ENCODE peak calls at places on chromosomes 4 and X, in seven cellular contexts. One of them, this sample, is unnamed.
A peak's percentile ranks its signal among the peaks of the same experiment; 100 is the strongest.

GRCh38 chrX:39398973-39399268 is 597.7 kb downstream of the MID1IP1 start:
- DNase-seq in HCT116: no peak
- DNase-seq in NT2/D1: no peak
- DNase-seq in SK-N-SH: no peak
- DNase-seq in H1: no peak
- DNase-seq in K562: no peak
- DNase-seq in HepG2: no peak
- DNase-seq in this sample: no peak

GRCh38 chr4:5033266-5033945 is 14.1 kb upstream of the CYTL1 start:
- DNase-seq in HCT116: no peak
- DNase-seq in NT2/D1: no peak
- DNase-seq in SK-N-SH: no peak
- DNase-seq in H1: no peak
- DNase-seq in K562: no peak
- DNase-seq in HepG2: no peak
- DNase-seq in this sample: no peak

GRCh38 chr4:48250343-48250742 is 19.3 kb downstream of the TEC start:
- DNase-seq in HCT116: no peak
- DNase-seq in NT2/D1: no peak
- DNase-seq in SK-N-SH: no peak
- DNase-seq in H1: no peak
- DNase-seq in K562: no peak
- DNase-seq in HepG2: no peak
- DNase-seq in this sample: no peak

GRCh38 chrX:74510401-74510800 is 89.1 kb downstream of the SLC16A2 start:
- DNase-seq in HCT116: no peak
- DNase-seq in NT2/D1: no peak
- DNase-seq in SK-N-SH: no peak
- DNase-seq in H1: no peak
- DNase-seq in K562: no peak
- DNase-seq in HepG2: no peak
- DNase-seq in this sample: peak; percentile 19

GRCh38 chr4:6906046-6906445 is 3.6 kb upstream of the TBC1D14 start:
- DNase-seq in HCT116: no peak
- DNase-seq in NT2/D1: no peak
- DNase-seq in SK-N-SH: no peak
- DNase-seq in H1: no peak
- DNase-seq in K562: no peak
- DNase-seq in HepG2: no peak
- DNase-seq in this sample: no peak

GRCh38 chr4:113122066-113122465 is 72.6 kb downstream of the ANK2 start:
- DNase-seq in HCT116: no peak
- DNase-seq in NT2/D1: no peak
- DNase-seq in SK-N-SH: no peak
- DNase-seq in H1: no peak
- DNase-seq in K562: no peak
- DNase-seq in HepG2: no peak
- DNase-seq in this sample: no peak

GRCh38 chr4:31104033-31104432 is 383.9 kb downstream of the PCDH7 start:
- DNase-seq in HCT116: no peak
- DNase-seq in NT2/D1: no peak
- DNase-seq in SK-N-SH: no peak
- DNase-seq in H1: no peak
- DNase-seq in K562: no peak
- DNase-seq in HepG2: no peak
- DNase-seq in this sample: no peak

GRCh38 chr4:30769093-30769492 is 48.9 kb downstream of the PCDH7 start:
- DNase-seq in HCT116: no peak
- DNase-seq in NT2/D1: no peak
- DNase-seq in SK-N-SH: no peak
- DNase-seq in H1: no peak
- DNase-seq in K562: no peak
- DNase-seq in HepG2: no peak
- DNase-seq in this sample: no peak

GRCh38 chr4:150265806-150266205 is 187.6 kb downstream of the DCLK2 start:
- DNase-seq in HCT116: no peak
- DNase-seq in NT2/D1: no peak
- DNase-seq in SK-N-SH: no peak
- DNase-seq in H1: no peak
- DNase-seq in K562: no peak
- DNase-seq in HepG2: no peak
- DNase-seq in this sample: no peak

GRCh38 chr4:3442959-3443749 is 1.4 kb downstream of the HGFAC start:
- DNase-seq in HCT116: no peak
- DNase-seq in NT2/D1: peak; percentile 25
- DNase-seq in SK-N-SH: peak; percentile 94
- DNase-seq in H1: peak; percentile 93
- DNase-seq in K562: peak; percentile 85
- DNase-seq in HepG2: peak; percentile 39
- DNase-seq in this sample: no peak

GRCh38 chr4:56655627-56656345 is 25.3 kb downstream of the HOPX start:
- DNase-seq in HCT116: no peak
- DNase-seq in NT2/D1: no peak
- DNase-seq in SK-N-SH: peak; percentile 84
- DNase-seq in H1: peak; percentile 62
- DNase-seq in K562: no peak
- DNase-seq in HepG2: no peak
- DNase-seq in this sample: no peak

GRCh38 chrX:24982306-24982965 is 33.3 kb downstream of the ARX start:
- DNase-seq in HCT116: no peak
- DNase-seq in NT2/D1: no peak
- DNase-seq in SK-N-SH: no peak
- DNase-seq in H1: no peak
- DNase-seq in K562: no peak
- DNase-seq in HepG2: no peak
- DNase-seq in this sample: no peak

GRCh38 chr4:114052227-114052626 is 72.8 kb upstream of the ARSJ start:
- DNase-seq in HCT116: no peak
- DNase-seq in NT2/D1: no peak
- DNase-seq in SK-N-SH: no peak
- DNase-seq in H1: no peak
- DNase-seq in K562: no peak
- DNase-seq in HepG2: no peak
- DNase-seq in this sample: no peak

GRCh38 chr4:12124138-12124537 is 695.4 kb upstream of the HS3ST1 start:
- DNase-seq in HCT116: no peak
- DNase-seq in NT2/D1: no peak
- DNase-seq in SK-N-SH: no peak
- DNase-seq in H1: no peak
- DNase-seq in K562: no peak
- DNase-seq in HepG2: no peak
- DNase-seq in this sample: no peak

GRCh38 chrX:21655901-21656586 is 2.1 kb downstream of the KLHL34 start:
- DNase-seq in HCT116: no peak
- DNase-seq in NT2/D1: no peak
- DNase-seq in SK-N-SH: peak; percentile 15
- DNase-seq in H1: no peak
- DNase-seq in K562: no peak
- DNase-seq in HepG2: no peak
- DNase-seq in this sample: no peak

GRCh38 chr4:144350706-144351105 is 210.2 kb upstream of the GYPA start:
- DNase-seq in HCT116: no peak
- DNase-seq in NT2/D1: no peak
- DNase-seq in SK-N-SH: no peak
- DNase-seq in H1: no peak
- DNase-seq in K562: no peak
- DNase-seq in HepG2: no peak
- DNase-seq in this sample: no peak

GRCh38 chr4:2714918-2715317 is 41.2 kb downstream of the TNIP2 start:
- DNase-seq in HCT116: no peak
- DNase-seq in NT2/D1: no peak
- DNase-seq in SK-N-SH: no peak
- DNase-seq in H1: no peak
- DNase-seq in K562: no peak
- DNase-seq in HepG2: no peak
- DNase-seq in this sample: no peak

GRCh38 chrX:21479695-21480280 is 105.6 kb downstream of the CNKSR2 start:
- DNase-seq in HCT116: no peak
- DNase-seq in NT2/D1: peak; percentile 42
- DNase-seq in SK-N-SH: peak; percentile 33
- DNase-seq in H1: no peak
- DNase-seq in K562: no peak
- DNase-seq in HepG2: peak; percentile 48
- DNase-seq in this sample: no peak

GRCh38 chrX:137695405-137695804 is 129.5 kb downstream of the ZIC3 start:
- DNase-seq in HCT116: no peak
- DNase-seq in NT2/D1: peak; percentile 20
- DNase-seq in SK-N-SH: no peak
- DNase-seq in H1: no peak
- DNase-seq in K562: no peak
- DNase-seq in HepG2: no peak
- DNase-seq in this sample: no peak

GRCh38 chr4:8699479-8700145 is 107.0 kb downstream of the CPZ start:
- DNase-seq in HCT116: no peak
- DNase-seq in NT2/D1: no peak
- DNase-seq in SK-N-SH: peak; percentile 28
- DNase-seq in H1: peak; percentile 42
- DNase-seq in K562: no peak
- DNase-seq in HepG2: no peak
- DNase-seq in this sample: no peak
- TF ChIP-seq YY1 in HCT116: no peak
- TF ChIP-seq YY1 in NT2/D1: no peak
- TF ChIP-seq YY1 in SK-N-SH: no peak
- TF ChIP-seq YY1 in H1: no peak
- TF ChIP-seq YY1 in K562: no peak
- TF ChIP-seq YY1 in HepG2: no peak
- TF ChIP-seq YY1 in this sample: no peak

DNA sequence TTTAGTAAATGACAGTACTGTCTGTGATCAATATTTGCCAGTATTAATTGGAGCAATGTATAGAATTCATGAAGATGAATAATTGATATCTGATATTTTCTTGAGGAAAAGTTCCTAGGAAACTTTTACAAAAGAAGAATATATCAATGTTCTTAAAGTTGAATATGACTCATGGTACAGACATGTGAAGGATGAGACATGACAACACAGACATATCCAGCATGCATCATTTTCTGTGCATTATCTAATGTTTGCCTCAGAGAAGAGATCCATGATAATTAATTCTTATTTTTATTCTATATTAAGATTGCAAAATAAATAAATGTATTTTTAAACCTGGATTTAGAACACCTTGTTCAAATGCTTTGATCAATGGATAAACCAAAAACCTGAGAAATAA is 452.9 kb upstream of the EPHA5 start:
- DNase-seq in HCT116: no peak
- DNase-seq in NT2/D1: no peak
- DNase-seq in SK-N-SH: no peak
- DNase-seq in H1: no peak
- DNase-seq in K562: no peak
- DNase-seq in HepG2: no peak
- DNase-seq in this sample: no peak
- H3K9me3 ChIP-seq in HCT116: peaks cover 20% of the 10 kb centered on the region
- H3K9me3 ChIP-seq in NT2/D1: no peaks in the 10 kb centered on the region
- H3K9me3 ChIP-seq in SK-N-SH: no peaks in the 10 kb centered on the region
- H3K9me3 ChIP-seq in H1: no peaks in the 10 kb centered on the region
- H3K9me3 ChIP-seq in K562: no peaks in the 10 kb centered on the region
- H3K9me3 ChIP-seq in HepG2: no peaks in the 10 kb centered on the region
- H3K9me3 ChIP-seq in this sample: no peaks in the 10 kb centered on the region

GRCh38 chr4:93183589-93183988 is 645.0 kb upstream of the ATOH1 start:
- DNase-seq in HCT116: no peak
- DNase-seq in NT2/D1: no peak
- DNase-seq in SK-N-SH: no peak
- DNase-seq in H1: no peak
- DNase-seq in K562: no peak
- DNase-seq in HepG2: no peak
- DNase-seq in this sample: no peak
- TF ChIP-seq YY1 in HCT116: no peak
- TF ChIP-seq YY1 in NT2/D1: no peak
- TF ChIP-seq YY1 in SK-N-SH: no peak
- TF ChIP-seq YY1 in H1: no peak
- TF ChIP-seq YY1 in K562: no peak
- TF ChIP-seq YY1 in HepG2: no peak
- TF ChIP-seq YY1 in this sample: no peak

GRCh38 chrX:18927558-18927957 is 56.4 kb downstream of the PHKA2 start:
- DNase-seq in HCT116: no peak
- DNase-seq in NT2/D1: no peak
- DNase-seq in SK-N-SH: no peak
- DNase-seq in H1: no peak
- DNase-seq in K562: no peak
- DNase-seq in HepG2: no peak
- DNase-seq in this sample: no peak
- H3K9me3 ChIP-seq in HCT116: no peaks in the 10 kb centered on the region
- H3K9me3 ChIP-seq in NT2/D1: no peaks in the 10 kb centered on the region
- H3K9me3 ChIP-seq in SK-N-SH: no peaks in the 10 kb centered on the region
- H3K9me3 ChIP-seq in H1: no peaks in the 10 kb centered on the region
- H3K9me3 ChIP-seq in K562: no peaks in the 10 kb centered on the region
- H3K9me3 ChIP-seq in HepG2: no peaks in the 10 kb centered on the region
- H3K9me3 ChIP-seq in this sample: no peaks in the 10 kb centered on the region

GRCh38 chr4:91325495-91325894 is 978.3 kb upstream of the GRID2 start:
- DNase-seq in HCT116: peak; percentile 1
- DNase-seq in NT2/D1: no peak
- DNase-seq in SK-N-SH: peak; percentile 1
- DNase-seq in H1: no peak
- DNase-seq in K562: no peak
- DNase-seq in HepG2: no peak
- DNase-seq in this sample: no peak
- TF ChIP-seq YY1 in HCT116: no peak
- TF ChIP-seq YY1 in NT2/D1: no peak
- TF ChIP-seq YY1 in SK-N-SH: no peak
- TF ChIP-seq YY1 in H1: no peak
- TF ChIP-seq YY1 in K562: no peak
- TF ChIP-seq YY1 in HepG2: no peak
- TF ChIP-seq YY1 in this sample: no peak

DNA sequence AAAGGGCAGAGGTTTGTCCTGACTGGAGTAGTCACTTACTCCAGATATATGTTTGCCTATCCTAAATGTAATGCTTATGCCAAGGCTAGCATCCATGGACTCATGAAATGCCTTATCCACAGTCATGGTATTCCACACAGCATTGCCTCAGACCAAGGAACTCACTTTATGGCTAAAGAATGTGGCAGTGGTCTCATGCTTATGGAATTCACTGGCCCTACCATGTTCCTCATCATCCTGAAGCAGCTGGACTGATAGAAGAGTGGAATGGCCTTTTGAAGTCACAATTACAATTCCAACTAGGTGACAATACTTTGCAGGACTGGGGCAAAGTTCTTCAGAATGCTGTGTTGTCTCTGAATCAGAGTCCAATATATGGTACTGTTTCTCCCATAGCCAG is 1014.8 kb downstream of the RAPGEF2 start:
- DNase-seq in HCT116: no peak
- DNase-seq in NT2/D1: no peak
- DNase-seq in SK-N-SH: no peak
- DNase-seq in H1: no peak
- DNase-seq in K562: no peak
- DNase-seq in HepG2: no peak
- DNase-seq in this sample: no peak
- H3K9me3 ChIP-seq in HCT116: no peaks in the 10 kb centered on the region
- H3K9me3 ChIP-seq in NT2/D1: no peaks in the 10 kb centered on the region
- H3K9me3 ChIP-seq in SK-N-SH: no peaks in the 10 kb centered on the region
- H3K9me3 ChIP-seq in H1: peaks cover 10% of the 10 kb centered on the region
- H3K9me3 ChIP-seq in K562: no peaks in the 10 kb centered on the region
- H3K9me3 ChIP-seq in HepG2: peaks cover 44% of the 10 kb centered on the region
- H3K9me3 ChIP-seq in this sample: no peaks in the 10 kb centered on the region

GRCh38 chrX:79259073-79259689 is 108.0 kb downstream of the ITM2A start:
- DNase-seq in HCT116: no peak
- DNase-seq in NT2/D1: no peak
- DNase-seq in SK-N-SH: no peak
- DNase-seq in H1: no peak
- DNase-seq in K562: no peak
- DNase-seq in HepG2: no peak
- DNase-seq in this sample: peak; percentile 99
- TF ChIP-seq YY1 in HCT116: no peak
- TF ChIP-seq YY1 in NT2/D1: no peak
- TF ChIP-seq YY1 in SK-N-SH: no peak
- TF ChIP-seq YY1 in H1: no peak
- TF ChIP-seq YY1 in K562: no peak
- TF ChIP-seq YY1 in HepG2: no peak
- TF ChIP-seq YY1 in this sample: peak; percentile 6